ENCODE peak calls at places on chromosomes 1 and 21, in six cellular contexts. One of them, this sample, is unnamed.

GRCh38 chr1:44881011-44881632 is 38.1 kb upstream of the PTCH2 start:
- DNase-seq in non-pigmented ciliary epithelial cell: peak; percentile 59
- DNase-seq in nucleus accumbens: no peak
- DNase-seq in CD4-positive, CD25-positive, alpha-beta regulatory T cell: no peak
- DNase-seq in activated T-cell treated with anti-CD3 and anti-CD28 coated beads, Interleukin-2, amount 50 U/mL, for 72 hours: no peak
- DNase-seq in NCI-H748 treated with DMSO at 0.1 percent for 48 hours: no peak
- DNase-seq in this sample: peak; percentile 22

GRCh38 chr1:248622491-248623106 is 12.3 kb downstream of the OR2T11 start:
- DNase-seq in non-pigmented ciliary epithelial cell: peak; percentile 2
- DNase-seq in nucleus accumbens: no peak
- DNase-seq in CD4-positive, CD25-positive, alpha-beta regulatory T cell: no peak
- DNase-seq in activated T-cell treated with anti-CD3 and anti-CD28 coated beads, Interleukin-2, amount 50 U/mL, for 72 hours: no peak
- DNase-seq in NCI-H748 treated with DMSO at 0.1 percent for 48 hours: peak; percentile 3
- DNase-seq in this sample: peak; percentile 18

GRCh38 chr1:67557731-67558448 is 127.1 kb upstream of the GADD45A start:
- DNase-seq in non-pigmented ciliary epithelial cell: no peak
- DNase-seq in nucleus accumbens: no peak
- DNase-seq in CD4-positive, CD25-positive, alpha-beta regulatory T cell: no peak
- DNase-seq in activated T-cell treated with anti-CD3 and anti-CD28 coated beads, Interleukin-2, amount 50 U/mL, for 72 hours: no peak
- DNase-seq in NCI-H748 treated with DMSO at 0.1 percent for 48 hours: no peak
- DNase-seq in this sample: no peak

GRCh38 chr1:3005771-3006170 is 15.5 kb upstream of the ACTRT2 start:
- DNase-seq in non-pigmented ciliary epithelial cell: no peak
- DNase-seq in nucleus accumbens: no peak
- DNase-seq in CD4-positive, CD25-positive, alpha-beta regulatory T cell: no peak
- DNase-seq in activated T-cell treated with anti-CD3 and anti-CD28 coated beads, Interleukin-2, amount 50 U/mL, for 72 hours: no peak
- DNase-seq in NCI-H748 treated with DMSO at 0.1 percent for 48 hours: no peak
- DNase-seq in this sample: no peak

GRCh38 chr1:60746278-60746761 is 336.0 kb upstream of the NFIA start:
- DNase-seq in non-pigmented ciliary epithelial cell: no peak
- DNase-seq in nucleus accumbens: no peak
- DNase-seq in CD4-positive, CD25-positive, alpha-beta regulatory T cell: no peak
- DNase-seq in activated T-cell treated with anti-CD3 and anti-CD28 coated beads, Interleukin-2, amount 50 U/mL, for 72 hours: no peak
- DNase-seq in NCI-H748 treated with DMSO at 0.1 percent for 48 hours: peak; percentile 85
- DNase-seq in this sample: no peak

GRCh38 chr1:15444476-15445389 is 6.5 kb downstream of the CTRC start:
- DNase-seq in non-pigmented ciliary epithelial cell: no peak
- DNase-seq in nucleus accumbens: no peak
- DNase-seq in CD4-positive, CD25-positive, alpha-beta regulatory T cell: no peak
- DNase-seq in activated T-cell treated with anti-CD3 and anti-CD28 coated beads, Interleukin-2, amount 50 U/mL, for 72 hours: no peak
- DNase-seq in NCI-H748 treated with DMSO at 0.1 percent for 48 hours: no peak
- DNase-seq in this sample: no peak

GRCh38 chr1:21325731-21326387 is 35.6 kb upstream of the ECE1 start:
- DNase-seq in non-pigmented ciliary epithelial cell: no peak
- DNase-seq in nucleus accumbens: no peak
- DNase-seq in CD4-positive, CD25-positive, alpha-beta regulatory T cell: no peak
- DNase-seq in activated T-cell treated with anti-CD3 and anti-CD28 coated beads, Interleukin-2, amount 50 U/mL, for 72 hours: no peak
- DNase-seq in NCI-H748 treated with DMSO at 0.1 percent for 48 hours: no peak
- DNase-seq in this sample: no peak

GRCh38 chr1:172971241-172971640 is 79.5 kb downstream of the TNFSF18 start:
- DNase-seq in non-pigmented ciliary epithelial cell: no peak
- DNase-seq in nucleus accumbens: no peak
- DNase-seq in CD4-positive, CD25-positive, alpha-beta regulatory T cell: no peak
- DNase-seq in activated T-cell treated with anti-CD3 and anti-CD28 coated beads, Interleukin-2, amount 50 U/mL, for 72 hours: no peak
- DNase-seq in NCI-H748 treated with DMSO at 0.1 percent for 48 hours: no peak
- DNase-seq in this sample: no peak

GRCh38 chr21:15076730-15077129 is 11.9 kb upstream of the NRIP1 start:
- DNase-seq in non-pigmented ciliary epithelial cell: no peak
- DNase-seq in nucleus accumbens: no peak
- DNase-seq in CD4-positive, CD25-positive, alpha-beta regulatory T cell: no peak
- DNase-seq in activated T-cell treated with anti-CD3 and anti-CD28 coated beads, Interleukin-2, amount 50 U/mL, for 72 hours: no peak
- DNase-seq in NCI-H748 treated with DMSO at 0.1 percent for 48 hours: no peak
- DNase-seq in this sample: no peak

GRCh38 chr1:203282720-203283542 is 22.4 kb upstream of the BTG2 start:
- DNase-seq in non-pigmented ciliary epithelial cell: no peak
- DNase-seq in nucleus accumbens: no peak
- DNase-seq in CD4-positive, CD25-positive, alpha-beta regulatory T cell: no peak
- DNase-seq in activated T-cell treated with anti-CD3 and anti-CD28 coated beads, Interleukin-2, amount 50 U/mL, for 72 hours: no peak
- DNase-seq in NCI-H748 treated with DMSO at 0.1 percent for 48 hours: no peak
- DNase-seq in this sample: no peak

GRCh38 chr1:33719771-33720670 is 143.9 kb upstream of the HMGB4 start:
- DNase-seq in non-pigmented ciliary epithelial cell: no peak
- DNase-seq in nucleus accumbens: no peak
- DNase-seq in CD4-positive, CD25-positive, alpha-beta regulatory T cell: no peak
- DNase-seq in activated T-cell treated with anti-CD3 and anti-CD28 coated beads, Interleukin-2, amount 50 U/mL, for 72 hours: no peak
- DNase-seq in NCI-H748 treated with DMSO at 0.1 percent for 48 hours: no peak
- DNase-seq in this sample: no peak

GRCh38 chr1:33876970-33877680 is 13.2 kb downstream of the HMGB4 start:
- DNase-seq in non-pigmented ciliary epithelial cell: no peak
- DNase-seq in nucleus accumbens: no peak
- DNase-seq in CD4-positive, CD25-positive, alpha-beta regulatory T cell: no peak
- DNase-seq in activated T-cell treated with anti-CD3 and anti-CD28 coated beads, Interleukin-2, amount 50 U/mL, for 72 hours: no peak
- DNase-seq in NCI-H748 treated with DMSO at 0.1 percent for 48 hours: no peak
- DNase-seq in this sample: no peak

GRCh38 chr1:1106510-1107221 is 9.2 kb downstream of the C1orf159 start:
- DNase-seq in non-pigmented ciliary epithelial cell: no peak
- DNase-seq in nucleus accumbens: no peak
- DNase-seq in CD4-positive, CD25-positive, alpha-beta regulatory T cell: no peak
- DNase-seq in activated T-cell treated with anti-CD3 and anti-CD28 coated beads, Interleukin-2, amount 50 U/mL, for 72 hours: no peak
- DNase-seq in NCI-H748 treated with DMSO at 0.1 percent for 48 hours: no peak
- DNase-seq in this sample: no peak

GRCh38 chr1:201511925-201512539 is 5.1 kb upstream of the CSRP1 start:
- DNase-seq in non-pigmented ciliary epithelial cell: no peak
- DNase-seq in nucleus accumbens: peak; percentile 53
- DNase-seq in CD4-positive, CD25-positive, alpha-beta regulatory T cell: no peak
- DNase-seq in activated T-cell treated with anti-CD3 and anti-CD28 coated beads, Interleukin-2, amount 50 U/mL, for 72 hours: no peak
- DNase-seq in NCI-H748 treated with DMSO at 0.1 percent for 48 hours: no peak
- DNase-seq in this sample: no peak

GRCh38 chr1:104856518-104856917 is 1106.8 kb downstream of the AMY1C start:
- DNase-seq in non-pigmented ciliary epithelial cell: no peak
- DNase-seq in nucleus accumbens: no peak
- DNase-seq in CD4-positive, CD25-positive, alpha-beta regulatory T cell: no peak
- DNase-seq in activated T-cell treated with anti-CD3 and anti-CD28 coated beads, Interleukin-2, amount 50 U/mL, for 72 hours: no peak
- DNase-seq in NCI-H748 treated with DMSO at 0.1 percent for 48 hours: no peak
- DNase-seq in this sample: no peak

GRCh38 chr21:31335957-31336738 is 7.9 kb downstream of the TIAM1 start:
- DNase-seq in non-pigmented ciliary epithelial cell: peak; percentile 80
- DNase-seq in nucleus accumbens: peak; percentile 43
- DNase-seq in CD4-positive, CD25-positive, alpha-beta regulatory T cell: no peak
- DNase-seq in activated T-cell treated with anti-CD3 and anti-CD28 coated beads, Interleukin-2, amount 50 U/mL, for 72 hours: no peak
- DNase-seq in NCI-H748 treated with DMSO at 0.1 percent for 48 hours: no peak
- DNase-seq in this sample: peak; percentile 13

GRCh38 chr1:97145321-97145956 is 423.9 kb downstream of the PTBP2 start:
- DNase-seq in non-pigmented ciliary epithelial cell: peak; percentile 28
- DNase-seq in nucleus accumbens: peak; percentile 41
- DNase-seq in CD4-positive, CD25-positive, alpha-beta regulatory T cell: no peak
- DNase-seq in activated T-cell treated with anti-CD3 and anti-CD28 coated beads, Interleukin-2, amount 50 U/mL, for 72 hours: no peak
- DNase-seq in NCI-H748 treated with DMSO at 0.1 percent for 48 hours: no peak
- DNase-seq in this sample: no peak

GRCh38 chr1:61641171-61641570 is 83.8 kb downstream of the TM2D1 start:
- DNase-seq in non-pigmented ciliary epithelial cell: no peak
- DNase-seq in nucleus accumbens: no peak
- DNase-seq in CD4-positive, CD25-positive, alpha-beta regulatory T cell: no peak
- DNase-seq in activated T-cell treated with anti-CD3 and anti-CD28 coated beads, Interleukin-2, amount 50 U/mL, for 72 hours: no peak
- DNase-seq in NCI-H748 treated with DMSO at 0.1 percent for 48 hours: no peak
- DNase-seq in this sample: no peak

GRCh38 chr1:51421961-51422360 is 91.6 kb upstream of the TTC39A start:
- DNase-seq in non-pigmented ciliary epithelial cell: peak; percentile 24
- DNase-seq in nucleus accumbens: no peak
- DNase-seq in CD4-positive, CD25-positive, alpha-beta regulatory T cell: no peak
- DNase-seq in activated T-cell treated with anti-CD3 and anti-CD28 coated beads, Interleukin-2, amount 50 U/mL, for 72 hours: no peak
- DNase-seq in NCI-H748 treated with DMSO at 0.1 percent for 48 hours: peak; percentile 39
- DNase-seq in this sample: peak; percentile 47

GRCh38 chr1:183648042-183648441 is 5.1 kb downstream of the APOBEC4 start:
- DNase-seq in non-pigmented ciliary epithelial cell: no peak
- DNase-seq in nucleus accumbens: no peak
- DNase-seq in CD4-positive, CD25-positive, alpha-beta regulatory T cell: no peak
- DNase-seq in activated T-cell treated with anti-CD3 and anti-CD28 coated beads, Interleukin-2, amount 50 U/mL, for 72 hours: no peak
- DNase-seq in NCI-H748 treated with DMSO at 0.1 percent for 48 hours: no peak
- DNase-seq in this sample: no peak

GRCh38 chr1:244354810-244355278 is 96.9 kb downstream of the ADSS2 start:
- DNase-seq in non-pigmented ciliary epithelial cell: no peak
- DNase-seq in nucleus accumbens: no peak
- DNase-seq in CD4-positive, CD25-positive, alpha-beta regulatory T cell: no peak
- DNase-seq in activated T-cell treated with anti-CD3 and anti-CD28 coated beads, Interleukin-2, amount 50 U/mL, for 72 hours: no peak
- DNase-seq in NCI-H748 treated with DMSO at 0.1 percent for 48 hours: no peak
- DNase-seq in this sample: no peak

GRCh38 chr1:201649776-201650607 is 111.1 kb downstream of the NAV1 start:
- DNase-seq in non-pigmented ciliary epithelial cell: no peak
- DNase-seq in nucleus accumbens: peak; percentile 75
- DNase-seq in CD4-positive, CD25-positive, alpha-beta regulatory T cell: no peak
- DNase-seq in activated T-cell treated with anti-CD3 and anti-CD28 coated beads, Interleukin-2, amount 50 U/mL, for 72 hours: peak; percentile 15
- DNase-seq in NCI-H748 treated with DMSO at 0.1 percent for 48 hours: peak; percentile 60
- DNase-seq in this sample: peak; percentile 64

GRCh38 chr1:156444407-156445001 is 56.1 kb downstream of the MEF2D start:
- DNase-seq in non-pigmented ciliary epithelial cell: no peak
- DNase-seq in nucleus accumbens: no peak
- DNase-seq in CD4-positive, CD25-positive, alpha-beta regulatory T cell: no peak
- DNase-seq in activated T-cell treated with anti-CD3 and anti-CD28 coated beads, Interleukin-2, amount 50 U/mL, for 72 hours: peak; percentile 40
- DNase-seq in NCI-H748 treated with DMSO at 0.1 percent for 48 hours: peak; percentile 36
- DNase-seq in this sample: no peak

GRCh38 chr1:35558374-35559316 is 1.0 kb downstream of the NCDN start:
- DNase-seq in non-pigmented ciliary epithelial cell: no peak
- DNase-seq in nucleus accumbens: no peak
- DNase-seq in CD4-positive, CD25-positive, alpha-beta regulatory T cell: peak; percentile 21
- DNase-seq in activated T-cell treated with anti-CD3 and anti-CD28 coated beads, Interleukin-2, amount 50 U/mL, for 72 hours: peak; percentile 35
- DNase-seq in NCI-H748 treated with DMSO at 0.1 percent for 48 hours: no peak
- DNase-seq in this sample: no peak

GRCh38 chr21:34073749-34074282 is 438 bp downstream of the MRPS6 start:
- DNase-seq in non-pigmented ciliary epithelial cell: no peak
- DNase-seq in nucleus accumbens: no peak
- DNase-seq in CD4-positive, CD25-positive, alpha-beta regulatory T cell: peak; percentile 45
- DNase-seq in activated T-cell treated with anti-CD3 and anti-CD28 coated beads, Interleukin-2, amount 50 U/mL, for 72 hours: peak; percentile 57
- DNase-seq in NCI-H748 treated with DMSO at 0.1 percent for 48 hours: peak; percentile 2
- DNase-seq in this sample: peak; percentile 29

GRCh38 chr1:183628537-183628936 is 7.0 kb downstream of the ARPC5 start:
- DNase-seq in non-pigmented ciliary epithelial cell: no peak
- DNase-seq in nucleus accumbens: no peak
- DNase-seq in CD4-positive, CD25-positive, alpha-beta regulatory T cell: no peak
- DNase-seq in activated T-cell treated with anti-CD3 and anti-CD28 coated beads, Interleukin-2, amount 50 U/mL, for 72 hours: no peak
- DNase-seq in NCI-H748 treated with DMSO at 0.1 percent for 48 hours: no peak
- DNase-seq in this sample: no peak

GRCh38 chr1:1565340-1565739 is 9.3 kb downstream of the SSU72 start:
- DNase-seq in non-pigmented ciliary epithelial cell: no peak
- DNase-seq in nucleus accumbens: no peak
- DNase-seq in CD4-positive, CD25-positive, alpha-beta regulatory T cell: no peak
- DNase-seq in activated T-cell treated with anti-CD3 and anti-CD28 coated beads, Interleukin-2, amount 50 U/mL, for 72 hours: no peak
- DNase-seq in NCI-H748 treated with DMSO at 0.1 percent for 48 hours: no peak
- DNase-seq in this sample: no peak

GRCh38 chr1:223870617-223871574 is 25.1 kb upstream of the TP53BP2 start:
- DNase-seq in non-pigmented ciliary epithelial cell: no peak
- DNase-seq in nucleus accumbens: no peak
- DNase-seq in CD4-positive, CD25-positive, alpha-beta regulatory T cell: no peak
- DNase-seq in activated T-cell treated with anti-CD3 and anti-CD28 coated beads, Interleukin-2, amount 50 U/mL, for 72 hours: no peak
- DNase-seq in NCI-H748 treated with DMSO at 0.1 percent for 48 hours: no peak
- DNase-seq in this sample: no peak

GRCh38 chr1:208106218-208106617 is 138.0 kb downstream of the PLXNA2 start:
- DNase-seq in non-pigmented ciliary epithelial cell: no peak
- DNase-seq in nucleus accumbens: no peak
- DNase-seq in CD4-positive, CD25-positive, alpha-beta regulatory T cell: no peak
- DNase-seq in activated T-cell treated with anti-CD3 and anti-CD28 coated beads, Interleukin-2, amount 50 U/mL, for 72 hours: no peak
- DNase-seq in NCI-H748 treated with DMSO at 0.1 percent for 48 hours: no peak
- DNase-seq in this sample: no peak

GRCh38 chr21:35326677-35327076 is 277.6 kb upstream of the RUNX1 start:
- DNase-seq in non-pigmented ciliary epithelial cell: no peak
- DNase-seq in nucleus accumbens: no peak
- DNase-seq in CD4-positive, CD25-positive, alpha-beta regulatory T cell: no peak
- DNase-seq in activated T-cell treated with anti-CD3 and anti-CD28 coated beads, Interleukin-2, amount 50 U/mL, for 72 hours: no peak
- DNase-seq in NCI-H748 treated with DMSO at 0.1 percent for 48 hours: no peak
- DNase-seq in this sample: no peak

GRCh38 chr1:46223472-46223943 is 20.4 kb downstream of the LURAP1 start:
- DNase-seq in non-pigmented ciliary epithelial cell: peak; percentile 68
- DNase-seq in nucleus accumbens: peak; percentile 43
- DNase-seq in CD4-positive, CD25-positive, alpha-beta regulatory T cell: peak; percentile 15
- DNase-seq in activated T-cell treated with anti-CD3 and anti-CD28 coated beads, Interleukin-2, amount 50 U/mL, for 72 hours: peak; percentile 60
- DNase-seq in NCI-H748 treated with DMSO at 0.1 percent for 48 hours: peak; percentile 65
- DNase-seq in this sample: peak; percentile 74

GRCh38 chr21:36661511-36662309 is 37.2 kb upstream of the SIM2 start:
- DNase-seq in non-pigmented ciliary epithelial cell: no peak
- DNase-seq in nucleus accumbens: no peak
- DNase-seq in CD4-positive, CD25-positive, alpha-beta regulatory T cell: no peak
- DNase-seq in activated T-cell treated with anti-CD3 and anti-CD28 coated beads, Interleukin-2, amount 50 U/mL, for 72 hours: no peak
- DNase-seq in NCI-H748 treated with DMSO at 0.1 percent for 48 hours: no peak
- DNase-seq in this sample: peak; percentile 45

GRCh38 chr1:203129501-203130231 is 2.1 kb downstream of the ADORA1 start:
- DNase-seq in non-pigmented ciliary epithelial cell: no peak
- DNase-seq in nucleus accumbens: peak; percentile 88
- DNase-seq in CD4-positive, CD25-positive, alpha-beta regulatory T cell: no peak
- DNase-seq in activated T-cell treated with anti-CD3 and anti-CD28 coated beads, Interleukin-2, amount 50 U/mL, for 72 hours: no peak
- DNase-seq in NCI-H748 treated with DMSO at 0.1 percent for 48 hours: no peak
- DNase-seq in this sample: no peak

GRCh38 chr1:121483961-121484424 is 299.2 kb downstream of the SRGAP2C start:
- DNase-seq in non-pigmented ciliary epithelial cell: peak; percentile 53
- DNase-seq in nucleus accumbens: no peak
- DNase-seq in CD4-positive, CD25-positive, alpha-beta regulatory T cell: no peak
- DNase-seq in activated T-cell treated with anti-CD3 and anti-CD28 coated beads, Interleukin-2, amount 50 U/mL, for 72 hours: peak; percentile 28
- DNase-seq in NCI-H748 treated with DMSO at 0.1 percent for 48 hours: no peak
- DNase-seq in this sample: peak; percentile 8

GRCh38 chr1:216531308-216532239 is 108.3 kb upstream of the USH2A start:
- DNase-seq in non-pigmented ciliary epithelial cell: no peak
- DNase-seq in nucleus accumbens: no peak
- DNase-seq in CD4-positive, CD25-positive, alpha-beta regulatory T cell: no peak
- DNase-seq in activated T-cell treated with anti-CD3 and anti-CD28 coated beads, Interleukin-2, amount 50 U/mL, for 72 hours: no peak
- DNase-seq in NCI-H748 treated with DMSO at 0.1 percent for 48 hours: peak; percentile 6
- DNase-seq in this sample: peak; percentile 2

This sample was measured in hepatic stellate cell.